ENCODE peak calls at places on chromosomes 5 and 9, in nine cellular contexts. K is body of pancreas, M is heart left ventricle, E is NB4, Y is adrenal gland, H is HCT116, L is tibial nerve, U is HepG2, V is Peyer's patch. O is an unnamed sample.

GRCh38 chr9:7536310-7536939 is 263.2 kb downstream of the DMAC1 start:
- DNase-seq in L (peak; percentile 71), V (no peak), M (peak; percentile 59), Y (peak; percentile 61), K (peak; percentile 53), E (peak; percentile 80), H (peak; percentile 18), U (peak; percentile 45), O (peak; percentile 9)

GRCh38 chr9:135079676-135080075 is 7.8 kb upstream of the OLFM1 start:
- DNase-seq in L (no peak), Y (no peak), U (no peak), H (no peak), M (no peak), K (no peak), V (no peak), E (no peak), O (no peak)

GRCh38 chr5:55104036-55104767 is 1.8 kb downstream of the GZMA start:
- DNase-seq in V (no peak), Y (no peak), U (no peak), L (no peak), K (no peak), E (no peak), H (no peak), M (no peak), O (no peak)

GRCh38 chr9:135414293-135414692 is 65.3 kb upstream of the PPP1R26 start:
- DNase-seq in M (no peak), U (no peak), L (no peak), V (no peak), H (no peak), E (no peak), K (no peak), Y (no peak), O (no peak)

GRCh38 chr9:129910628-129911567 is 75.6 kb downstream of the USP20 start:
- DNase-seq in L (peak; percentile 58), E (peak; percentile 57), K (no peak), H (peak; percentile 95), U (no peak), Y (peak; percentile 64), M (no peak), V (no peak), O (peak; percentile 45)

GRCh38 chr9:122332083-122332482 is 38.7 kb upstream of the PTGS1 start:
- DNase-seq in Y (no peak), M (no peak), V (no peak), K (no peak), E (peak; percentile 27), H (no peak), L (no peak), U (no peak), O (no peak)

GRCh38 chr5:175022286-175022685 is 297.9 kb downstream of the MSX2 start:
- DNase-seq in Y (no peak), L (no peak), U (no peak), K (no peak), E (no peak), H (no peak), V (no peak), M (no peak), O (no peak)

GRCh38 chr9:16445141-16445920 is 425.1 kb downstream of the BNC2 start:
- DNase-seq in U (peak; percentile 0), E (no peak), M (no peak), H (no peak), V (no peak), L (no peak), K (no peak), Y (no peak), O (no peak)

GRCh38 chr5:124808842-124809268 is 62.4 kb upstream of the ZNF608 start:
- DNase-seq in K (no peak), V (no peak), L (no peak), U (no peak), M (no peak), E (no peak), H (no peak), Y (no peak), O (no peak)

GRCh38 chr9:15357050-15357653 is 50.1 kb upstream of the TTC39B start:
- DNase-seq in L (no peak), Y (no peak), V (peak; percentile 39), M (no peak), H (no peak), E (peak; percentile 81), U (peak; percentile 60), K (no peak), O (no peak)

GRCh38 chr9:136558373-136558772 is 12.5 kb upstream of the NOTCH1 start:
- DNase-seq in V (no peak), H (no peak), Y (no peak), K (no peak), U (no peak), E (peak; percentile 73), L (no peak), M (no peak), O (no peak)

GRCh38 chr5:32598270-32598937 is 13.0 kb downstream of the SUB1 start:
- DNase-seq in U (no peak), K (no peak), V (no peak), H (no peak), Y (no peak), M (no peak), L (no peak), E (no peak), O (no peak)

GRCh38 chr5:66658516-66658915 is 62.3 kb downstream of the MAST4 start:
- DNase-seq in L (no peak), E (no peak), M (no peak), K (no peak), Y (no peak), U (no peak), V (no peak), H (no peak), O (no peak)

GRCh38 chr5:126433708-126434107 is 10.5 kb downstream of the GRAMD2B start:
- DNase-seq in M (no peak), K (no peak), U (no peak), E (no peak), Y (no peak), L (no peak), V (no peak), H (no peak), O (no peak)

GRCh38 chr5:32406650-32407049 is 37.9 kb downstream of the ZFR start:
- DNase-seq in L (no peak), H (no peak), V (no peak), K (no peak), E (no peak), U (no peak), M (no peak), Y (no peak), O (no peak)

GRCh38 chr9:133633681-133633990 is 2.5 kb upstream of the DBH start:
- DNase-seq in L (no peak), K (no peak), V (no peak), M (no peak), H (no peak), E (no peak), U (no peak), Y (no peak), O (no peak)

GRCh38 chr5:159059722-159060121 is 40.0 kb downstream of the EBF1 start:
- DNase-seq in U (no peak), Y (no peak), L (no peak), K (no peak), E (peak; percentile 50), V (no peak), H (no peak), M (no peak), O (no peak)

GRCh38 chr9:29928072-29928471 is 2354.8 kb upstream of the C9orf72 start:
- DNase-seq in V (no peak), K (no peak), U (no peak), Y (no peak), E (no peak), M (no peak), H (no peak), L (no peak), O (no peak)

GRCh38 chr5:139138790-139139189 is 59.4 kb downstream of the SIL1 start:
- DNase-seq in L (no peak), V (no peak), Y (peak; percentile 64), M (peak; percentile 58), E (no peak), K (peak; percentile 60), H (peak; percentile 45), U (peak; percentile 44), O (peak; percentile 73)

GRCh38 chr9:98609646-98610045 is 99.1 kb downstream of the GABBR2 start:
- DNase-seq in H (no peak), E (no peak), Y (no peak), V (no peak), M (no peak), K (no peak), U (no peak), L (no peak), O (no peak)

GRCh38 chr5:61969761-61970160 is 336.2 kb upstream of the KIF2A start:
- DNase-seq in H (no peak), K (no peak), M (no peak), Y (no peak), L (no peak), U (no peak), E (no peak), V (no peak), O (no peak)

GRCh38 chr5:75511435-75512382 is at the start of the genes CERT1 and POLK:
- DNase-seq in K (peak; percentile 96), L (peak; percentile 95), V (peak; percentile 95), H (peak; percentile 96), Y (peak; percentile 99), U (peak; percentile 96), E (peak; percentile 98), M (peak; percentile 99), O (peak; percentile 90)
- TF ChIP-seq POLR2A in K (peak; percentile 67), L (peak; percentile 80), V (peak; percentile 77), H (peak; percentile 55), Y (peak; percentile 92), U (peak; percentile 91), E (peak; percentile 68), M (no peak), O (peak; percentile 79)

GRCh38 chr5:68149189-68149588 is 66.4 kb upstream of the PIK3R1 start:
- DNase-seq in M (no peak), Y (no peak), E (no peak), K (no peak), U (no peak), V (no peak), H (no peak), L (no peak), O (no peak)
- TF ChIP-seq POLR2A in M (no peak), Y (no peak), E (no peak), K (no peak), U (no peak), V (no peak), H (no peak), L (no peak), O (no peak)

DNA sequence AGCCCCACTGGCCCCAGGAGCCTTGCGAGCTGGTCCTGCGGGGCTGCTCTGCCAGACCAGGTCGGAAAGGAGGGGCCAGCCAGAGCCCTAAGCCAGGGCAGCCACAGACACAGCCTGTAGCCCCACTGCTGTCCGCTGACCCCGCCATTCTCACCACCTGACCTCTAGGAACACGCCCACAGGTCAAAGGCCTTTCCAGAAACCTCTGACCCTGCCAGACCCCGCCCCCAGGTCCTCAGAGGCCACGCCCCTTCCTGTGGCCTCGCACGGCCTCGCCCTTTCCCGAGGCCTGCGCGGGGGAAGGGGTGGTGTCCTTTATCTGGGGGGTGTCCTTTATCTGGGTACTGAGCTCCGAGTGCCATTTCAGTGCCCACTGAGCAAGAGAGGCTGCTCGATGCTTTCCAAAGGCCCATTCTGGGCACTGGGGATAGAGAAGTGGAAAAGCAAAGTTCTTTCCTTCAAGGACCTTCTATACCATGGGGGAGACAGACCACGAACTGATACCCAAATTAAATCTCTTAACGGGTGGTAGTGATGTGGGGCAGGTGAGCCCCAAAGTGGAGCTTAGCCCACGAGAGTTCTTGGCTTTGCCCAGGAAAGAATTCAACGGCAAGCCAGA is 46.5 kb downstream of the P4HA2 start:
- DNase-seq in U (no peak), L (no peak), H (no peak), E (no peak), K (no peak), M (no peak), V (no peak), Y (no peak), O (no peak)
- TF ChIP-seq POLR2A in U (no peak), L (no peak), H (no peak), E (no peak), K (no peak), M (no peak), V (no peak), Y (no peak), O (no peak)

GRCh38 chr5:141650851-141651727 is at the start of gene FCHSD1:
- DNase-seq in K (peak; percentile 91), U (peak; percentile 63), L (peak; percentile 88), V (peak; percentile 94), E (peak; percentile 73), H (peak; percentile 65), Y (peak; percentile 89), M (peak; percentile 89), O (peak; percentile 93)
- TF ChIP-seq POLR2A in K (no peak), U (no peak), L (no peak), V (peak; percentile 35), E (no peak), H (peak; percentile 53), Y (peak; percentile 43), M (no peak), O (peak; percentile 63)